ENCODE peak calls at places on chromosomes 13 and 19, in five cellular contexts. One of them, this sample, is unnamed.

GRCh38 chr13:50910483-50910805 is 853 bp downstream of the RNASEH2B start:
- DNase-seq in tibial nerve: no peak
- DNase-seq in right lobe of liver: no peak
- DNase-seq in gastrocnemius medialis: no peak
- DNase-seq in A549: peak; percentile 25
- DNase-seq in this sample: peak; percentile 47

GRCh38 chr13:44768233-44768632 is 192.1 kb upstream of the TSC22D1 start:
- DNase-seq in tibial nerve: no peak
- DNase-seq in right lobe of liver: no peak
- DNase-seq in gastrocnemius medialis: no peak
- DNase-seq in A549: no peak
- DNase-seq in this sample: no peak

GRCh38 chr13:97440598-97440997 is 6.6 kb downstream of the RAP2A start:
- DNase-seq in tibial nerve: no peak
- DNase-seq in right lobe of liver: no peak
- DNase-seq in gastrocnemius medialis: no peak
- DNase-seq in A549: no peak
- DNase-seq in this sample: no peak

GRCh38 chr13:89726690-89727435 is 1620.6 kb upstream of the MIR17HG start:
- DNase-seq in tibial nerve: no peak
- DNase-seq in right lobe of liver: no peak
- DNase-seq in gastrocnemius medialis: no peak
- DNase-seq in A549: no peak
- DNase-seq in this sample: no peak

GRCh38 chr19:18736415-18737336 is 53.2 kb downstream of the CRTC1 start:
- DNase-seq in tibial nerve: no peak
- DNase-seq in right lobe of liver: no peak
- DNase-seq in gastrocnemius medialis: no peak
- DNase-seq in A549: no peak
- DNase-seq in this sample: peak; percentile 71

GRCh38 chr19:54465367-54466109 is 2.0 kb upstream of the LENG9 start:
- DNase-seq in tibial nerve: no peak
- DNase-seq in right lobe of liver: no peak
- DNase-seq in gastrocnemius medialis: no peak
- DNase-seq in A549: no peak
- DNase-seq in this sample: no peak

GRCh38 chr13:32955881-32956594 is 60.2 kb upstream of the KL start:
- DNase-seq in tibial nerve: no peak
- DNase-seq in right lobe of liver: no peak
- DNase-seq in gastrocnemius medialis: no peak
- DNase-seq in A549: no peak
- DNase-seq in this sample: no peak

GRCh38 chr19:4516939-4517300 is 1.4 kb downstream of the PLIN4 start:
- DNase-seq in tibial nerve: no peak
- DNase-seq in right lobe of liver: peak; percentile 41
- DNase-seq in gastrocnemius medialis: peak; percentile 85
- DNase-seq in A549: no peak
- DNase-seq in this sample: no peak

GRCh38 chr13:39597828-39598227 is 5.2 kb downstream of the LHFPL6 start:
- DNase-seq in tibial nerve: no peak
- DNase-seq in right lobe of liver: no peak
- DNase-seq in gastrocnemius medialis: no peak
- DNase-seq in A549: no peak
- DNase-seq in this sample: no peak

GRCh38 chr19:51089786-51090185 is 7.1 kb upstream of the KLK14 start:
- DNase-seq in tibial nerve: no peak
- DNase-seq in right lobe of liver: no peak
- DNase-seq in gastrocnemius medialis: no peak
- DNase-seq in A549: no peak
- DNase-seq in this sample: no peak

GRCh38 chr19:12331211-12331941 is 2.1 kb downstream of the ZNF563 start:
- DNase-seq in tibial nerve: no peak
- DNase-seq in right lobe of liver: peak; percentile 82
- DNase-seq in gastrocnemius medialis: no peak
- DNase-seq in A549: no peak
- DNase-seq in this sample: no peak

GRCh38 chr13:26254583-26255102 is 714 bp downstream of the CDK8 start:
- DNase-seq in tibial nerve: no peak
- DNase-seq in right lobe of liver: peak; percentile 77
- DNase-seq in gastrocnemius medialis: peak; percentile 43
- DNase-seq in A549: peak; percentile 8
- DNase-seq in this sample: peak; percentile 68

GRCh38 chr13:29429496-29429895 is 166.0 kb downstream of the SLC7A1 start:
- DNase-seq in tibial nerve: no peak
- DNase-seq in right lobe of liver: no peak
- DNase-seq in gastrocnemius medialis: no peak
- DNase-seq in A549: no peak
- DNase-seq in this sample: no peak

GRCh38 chr13:51221674-51222509 is at the start of gene FAM124A:
- DNase-seq in tibial nerve: no peak
- DNase-seq in right lobe of liver: peak; percentile 41
- DNase-seq in gastrocnemius medialis: no peak
- DNase-seq in A549: peak; percentile 11
- DNase-seq in this sample: peak; percentile 48

GRCh38 chr13:41960700-41961697 is at the start of gene VWA8:
- DNase-seq in tibial nerve: peak; percentile 30
- DNase-seq in right lobe of liver: peak; percentile 86
- DNase-seq in gastrocnemius medialis: peak; percentile 58
- DNase-seq in A549: peak; percentile 55
- DNase-seq in this sample: peak; percentile 84
- TF ChIP-seq POLR2A in tibial nerve: no peak
- TF ChIP-seq POLR2A in right lobe of liver: peak; percentile 62
- TF ChIP-seq POLR2A in gastrocnemius medialis: no peak
- TF ChIP-seq POLR2A in A549: peak; percentile 66
- TF ChIP-seq POLR2A in this sample: peak; percentile 38

DNA sequence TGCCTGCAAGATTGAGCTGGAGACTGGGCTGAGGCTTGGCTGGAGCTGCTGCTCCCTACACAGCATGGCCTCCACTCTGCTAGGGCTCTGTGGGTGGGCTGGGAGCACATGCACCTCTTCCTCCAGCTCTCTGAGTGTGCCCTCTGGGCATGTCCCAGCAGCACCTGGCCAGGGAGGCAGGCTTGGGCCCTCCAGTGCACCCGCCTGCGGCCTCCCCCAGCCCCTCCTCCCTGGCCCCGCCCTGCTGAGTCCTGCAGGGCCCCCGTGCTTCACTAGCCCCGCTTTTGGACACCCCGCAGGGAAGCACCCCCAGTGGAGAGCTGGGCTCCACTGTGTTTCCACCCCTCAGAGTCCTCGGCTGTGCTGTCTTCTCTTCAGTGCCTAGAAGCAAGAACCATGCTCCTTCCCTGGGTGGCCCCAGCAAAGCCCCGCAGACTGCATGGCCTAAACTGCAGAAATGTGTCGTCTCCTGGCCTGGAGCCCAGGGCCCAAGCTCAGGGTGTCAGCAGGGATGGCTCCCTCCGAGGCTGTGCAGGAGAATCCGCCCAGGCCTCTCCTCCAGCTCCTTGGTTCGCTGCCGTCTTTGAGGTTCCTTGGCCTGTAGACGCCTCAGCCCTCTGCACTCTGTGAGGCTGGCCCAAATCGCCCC is 5.0 kb upstream of the TEX29 start:
- DNase-seq in tibial nerve: no peak
- DNase-seq in right lobe of liver: no peak
- DNase-seq in gastrocnemius medialis: no peak
- DNase-seq in A549: no peak
- DNase-seq in this sample: no peak
- H3K4me3 ChIP-seq in tibial nerve: no peak overlapping the region
- H3K4me3 ChIP-seq in right lobe of liver: no peak overlapping the region
- H3K4me3 ChIP-seq in gastrocnemius medialis: no peak overlapping the region
- H3K4me3 ChIP-seq in A549: no peak overlapping the region
- H3K4me3 ChIP-seq in this sample: no peak overlapping the region

DNA sequence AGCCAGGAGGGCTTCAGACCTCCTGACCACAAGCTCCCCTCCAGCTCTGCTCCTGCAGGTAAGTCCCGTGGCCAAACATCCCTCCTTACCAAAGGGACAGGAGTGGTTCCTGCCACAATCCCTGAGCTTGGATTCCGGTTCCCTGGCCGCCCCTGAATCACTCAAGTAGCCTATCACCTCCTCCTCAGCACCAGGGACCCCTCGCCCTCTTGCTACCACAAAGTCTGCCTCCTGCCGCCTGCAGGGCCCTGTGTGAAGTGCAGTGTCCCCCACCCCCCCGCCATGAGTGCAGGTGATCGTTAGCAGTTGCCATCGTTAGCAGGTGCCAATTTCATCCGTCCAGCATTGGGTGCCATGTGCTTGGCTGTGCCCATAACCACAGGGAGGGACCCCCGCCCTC is 40.8 kb upstream of the RANBP3 start:
- DNase-seq in tibial nerve: no peak
- DNase-seq in right lobe of liver: no peak
- DNase-seq in gastrocnemius medialis: no peak
- DNase-seq in A549: peak; percentile 8
- DNase-seq in this sample: no peak
- H3K27ac ChIP-seq in tibial nerve: no peak overlapping the region
- H3K27ac ChIP-seq in right lobe of liver: no peak overlapping the region
- H3K27ac ChIP-seq in gastrocnemius medialis: no peak overlapping the region
- H3K27ac ChIP-seq in A549: no peak overlapping the region
- H3K27ac ChIP-seq in this sample: no peak overlapping the region

DNA sequence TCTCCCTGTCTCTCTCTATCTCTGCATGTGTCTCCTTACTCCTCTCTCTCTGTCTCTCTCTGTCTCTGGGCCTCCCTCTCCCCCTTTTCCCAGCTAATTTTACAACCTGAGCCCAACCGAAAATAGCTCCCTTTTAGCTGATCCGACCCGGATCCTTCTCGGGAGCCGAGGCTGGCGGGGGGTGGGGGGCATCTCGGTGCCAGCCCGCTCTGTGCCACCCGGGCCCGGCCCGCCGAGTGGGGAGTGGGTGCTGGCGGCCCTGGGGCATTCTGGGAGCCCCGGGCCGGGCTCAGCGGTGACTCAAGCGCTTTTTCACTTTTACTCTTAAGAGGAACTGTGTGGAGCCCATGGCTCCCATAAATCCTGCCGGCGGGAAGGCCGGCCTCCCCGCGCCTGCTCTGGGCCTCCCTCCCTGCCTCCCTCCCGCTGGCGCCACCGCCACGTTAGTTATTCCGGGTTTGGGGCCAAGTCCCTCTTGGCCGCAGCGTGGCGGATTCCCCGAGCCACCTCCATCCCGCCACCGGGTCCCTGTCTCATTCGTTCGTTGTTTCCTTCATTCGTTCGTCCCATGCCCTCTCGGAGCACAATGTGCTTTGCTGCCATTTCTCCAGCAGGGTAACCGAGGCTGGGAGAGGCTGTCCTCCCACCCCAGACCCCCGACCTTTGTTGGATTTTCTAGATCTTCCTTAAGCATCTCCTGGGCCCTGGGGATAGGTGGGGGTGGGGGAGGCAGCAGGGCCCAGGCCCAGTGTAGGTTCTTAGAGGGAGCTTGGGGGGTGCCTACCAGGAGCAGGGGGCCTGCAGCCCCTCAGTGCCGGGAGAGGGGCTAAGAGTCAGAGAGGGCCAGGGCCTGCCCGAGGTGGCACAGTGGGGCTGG is 3.2 kb downstream of the NFIC start:
- DNase-seq in tibial nerve: no peak
- DNase-seq in right lobe of liver: peak; percentile 63
- DNase-seq in gastrocnemius medialis: peak; percentile 67
- DNase-seq in A549: no peak
- DNase-seq in this sample: no peak
- TF ChIP-seq POLR2A in tibial nerve: no peak
- TF ChIP-seq POLR2A in right lobe of liver: peak; percentile 49
- TF ChIP-seq POLR2A in gastrocnemius medialis: peak; percentile 85
- TF ChIP-seq POLR2A in A549: no peak
- TF ChIP-seq POLR2A in this sample: peak; percentile 59

GRCh38 chr19:34359140-34359953 is 5.6 kb upstream of the GPI start:
- DNase-seq in tibial nerve: peak; percentile 89
- DNase-seq in right lobe of liver: peak; percentile 99
- DNase-seq in gastrocnemius medialis: peak; percentile 92
- DNase-seq in A549: peak; percentile 100
- DNase-seq in this sample: peak; percentile 99
- H3K4me3 ChIP-seq in tibial nerve: peak overlapping the region; percentile 49
- H3K4me3 ChIP-seq in right lobe of liver: peak overlapping the region; percentile 49
- H3K4me3 ChIP-seq in gastrocnemius medialis: peak overlapping the region; percentile 55
- H3K4me3 ChIP-seq in A549: peak overlapping the region; percentile 47
- H3K4me3 ChIP-seq in this sample: no peak overlapping the region

GRCh38 chr19:641702-642101 is 2.0 kb downstream of the FGF22 start:
- DNase-seq in tibial nerve: no peak
- DNase-seq in right lobe of liver: no peak
- DNase-seq in gastrocnemius medialis: no peak
- DNase-seq in A549: no peak
- DNase-seq in this sample: no peak

GRCh38 chr19:640606-641170 is 1.0 kb downstream of the FGF22 start:
- DNase-seq in tibial nerve: no peak
- DNase-seq in right lobe of liver: no peak
- DNase-seq in gastrocnemius medialis: no peak
- DNase-seq in A549: no peak
- DNase-seq in this sample: no peak

GRCh38 chr19:638901-639250 is 803 bp upstream of the FGF22 start:
- DNase-seq in tibial nerve: no peak
- DNase-seq in right lobe of liver: no peak
- DNase-seq in gastrocnemius medialis: no peak
- DNase-seq in A549: no peak
- DNase-seq in this sample: no peak

GRCh38 chr19:640156-640548 is 473 bp downstream of the FGF22 start:
- DNase-seq in tibial nerve: no peak
- DNase-seq in right lobe of liver: no peak
- DNase-seq in gastrocnemius medialis: no peak
- DNase-seq in A549: no peak
- DNase-seq in this sample: no peak

DNA sequence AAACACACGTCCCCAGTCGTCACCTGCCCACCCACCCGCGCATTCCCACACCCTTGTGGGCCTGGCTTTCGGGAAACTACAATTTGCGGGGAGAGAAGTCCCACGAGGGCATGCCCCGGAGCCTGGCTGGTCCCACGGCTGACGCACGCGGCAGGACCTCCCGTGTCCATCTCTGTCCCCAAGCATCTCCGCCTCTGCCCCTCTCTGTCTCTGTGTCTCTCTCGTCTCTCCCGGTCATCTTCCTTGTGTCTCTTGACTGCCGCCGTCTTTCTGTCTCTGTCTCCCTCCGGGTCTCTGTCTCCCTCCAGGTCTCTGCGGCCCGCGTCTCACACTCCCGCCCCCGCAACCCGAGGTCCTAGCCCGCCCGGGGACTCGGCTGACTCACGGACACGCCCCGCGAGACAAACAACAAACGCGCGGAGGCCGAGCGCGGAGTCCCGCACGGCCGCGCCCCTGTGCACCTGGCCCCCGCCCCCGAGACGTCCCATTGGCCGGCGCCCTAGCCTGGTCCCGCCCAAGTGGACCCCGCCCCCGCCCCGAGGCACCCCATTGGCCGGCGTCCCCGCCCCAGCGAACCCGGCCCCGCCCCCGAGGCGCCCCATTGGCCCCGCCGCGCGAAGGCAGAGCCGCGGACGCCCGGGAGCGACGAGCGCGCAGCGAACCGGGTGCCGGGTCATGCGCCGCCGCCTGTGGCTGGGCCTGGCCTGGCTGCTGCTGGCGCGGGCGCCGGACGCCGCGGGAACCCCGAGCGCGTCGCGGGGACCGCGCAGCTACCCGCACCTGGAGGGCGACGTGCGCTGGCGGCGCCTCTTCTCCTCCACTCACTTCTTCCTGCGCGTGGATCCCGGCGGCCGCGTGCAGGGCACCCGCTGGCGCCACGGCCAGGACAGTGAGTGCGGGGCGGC is at the start of gene FGF22:
- DNase-seq in tibial nerve: peak; percentile 93
- DNase-seq in right lobe of liver: peak; percentile 94
- DNase-seq in gastrocnemius medialis: peak; percentile 89
- DNase-seq in A549: peak; percentile 60
- DNase-seq in this sample: peak; percentile 96
- H3K27ac ChIP-seq in tibial nerve: peak within 1 kb of the TSS; percentile 75
- H3K27ac ChIP-seq in right lobe of liver: no peak within 1 kb of the TSS
- H3K27ac ChIP-seq in gastrocnemius medialis: peak within 1 kb of the TSS; percentile 54
- H3K27ac ChIP-seq in A549: peak within 1 kb of the TSS; percentile 82
- H3K27ac ChIP-seq in this sample: no peak within 1 kb of the TSS